ENCODE peak calls at places on chromosomes 6 and 20, in six cellular contexts. One of them, this sample, is unnamed.

GRCh38 chr6:66926060-66926459 is 1219.0 kb upstream of the EYS start:
- ATAC-seq in lung: no peak
- ATAC-seq in upper lobe of left lung: no peak
- ATAC-seq in left lung: no peak
- ATAC-seq in A549: no peak
- ATAC-seq in right cardiac atrium: no peak
- ATAC-seq in this sample: no peak

GRCh38 chr20:36878913-36879312 is 3.0 kb downstream of the TLDC2 start:
- ATAC-seq in lung: no peak
- ATAC-seq in upper lobe of left lung: no peak
- ATAC-seq in left lung: no peak
- ATAC-seq in A549: no peak
- ATAC-seq in right cardiac atrium: no peak
- ATAC-seq in this sample: no peak

GRCh38 chr20:36441027-36441414 is 100.3 kb upstream of the MYL9 start:
- ATAC-seq in lung: no peak
- ATAC-seq in upper lobe of left lung: no peak
- ATAC-seq in left lung: no peak
- ATAC-seq in A549: no peak
- ATAC-seq in right cardiac atrium: no peak
- ATAC-seq in this sample: no peak

GRCh38 chr6:75893776-75894152 is 144.7 kb downstream of the MYO6 start:
- ATAC-seq in lung: no peak
- ATAC-seq in upper lobe of left lung: no peak
- ATAC-seq in left lung: no peak
- ATAC-seq in A549: no peak
- ATAC-seq in right cardiac atrium: no peak
- ATAC-seq in this sample: no peak

GRCh38 chr20:25360631-25361286 is 29.9 kb downstream of the ABHD12 start:
- ATAC-seq in lung: no peak
- ATAC-seq in upper lobe of left lung: peak
- ATAC-seq in left lung: peak
- ATAC-seq in A549: peak
- ATAC-seq in right cardiac atrium: peak
- ATAC-seq in this sample: no peak

GRCh38 chr20:1376453-1377270 is 16.2 kb downstream of the FKBP1A start:
- ATAC-seq in lung: no peak
- ATAC-seq in upper lobe of left lung: no peak
- ATAC-seq in left lung: peak
- ATAC-seq in A549: no peak
- ATAC-seq in right cardiac atrium: peak
- ATAC-seq in this sample: no peak

GRCh38 chr6:131167773-131168172 is 32.5 kb downstream of the AKAP7 start:
- ATAC-seq in lung: no peak
- ATAC-seq in upper lobe of left lung: no peak
- ATAC-seq in left lung: no peak
- ATAC-seq in A549: no peak
- ATAC-seq in right cardiac atrium: no peak
- ATAC-seq in this sample: no peak

GRCh38 chr6:133159269-133159795 is 81.8 kb upstream of the EYA4 start:
- ATAC-seq in lung: no peak
- ATAC-seq in upper lobe of left lung: no peak
- ATAC-seq in left lung: no peak
- ATAC-seq in A549: no peak
- ATAC-seq in right cardiac atrium: no peak
- ATAC-seq in this sample: no peak

GRCh38 chr20:36835025-36835424 is 40.9 kb upstream of the TLDC2 start:
- ATAC-seq in lung: no peak
- ATAC-seq in upper lobe of left lung: no peak
- ATAC-seq in left lung: no peak
- ATAC-seq in A549: no peak
- ATAC-seq in right cardiac atrium: no peak
- ATAC-seq in this sample: no peak

GRCh38 chr6:78597966-78598365 is 269.4 kb upstream of the IRAK1BP1 start:
- ATAC-seq in lung: no peak
- ATAC-seq in upper lobe of left lung: no peak
- ATAC-seq in left lung: no peak
- ATAC-seq in A549: no peak
- ATAC-seq in right cardiac atrium: no peak
- ATAC-seq in this sample: no peak

GRCh38 chr6:122692807-122693580 is 82.8 kb downstream of the PKIB start:
- ATAC-seq in lung: no peak
- ATAC-seq in upper lobe of left lung: no peak
- ATAC-seq in left lung: no peak
- ATAC-seq in A549: no peak
- ATAC-seq in right cardiac atrium: no peak
- ATAC-seq in this sample: no peak

GRCh38 chr6:16257999-16258708 is 19.8 kb downstream of the GMPR start:
- ATAC-seq in lung: no peak
- ATAC-seq in upper lobe of left lung: no peak
- ATAC-seq in left lung: peak
- ATAC-seq in A549: no peak
- ATAC-seq in right cardiac atrium: peak
- ATAC-seq in this sample: peak

GRCh38 chr6:91464718-91465117 is 877.8 kb upstream of the MAP3K7 start:
- ATAC-seq in lung: no peak
- ATAC-seq in upper lobe of left lung: no peak
- ATAC-seq in left lung: no peak
- ATAC-seq in A549: no peak
- ATAC-seq in right cardiac atrium: no peak
- ATAC-seq in this sample: no peak

GRCh38 chr6:21383499-21384085 is 210.0 kb upstream of the SOX4 start:
- ATAC-seq in lung: no peak
- ATAC-seq in upper lobe of left lung: no peak
- ATAC-seq in left lung: no peak
- ATAC-seq in A549: no peak
- ATAC-seq in right cardiac atrium: no peak
- ATAC-seq in this sample: peak

GRCh38 chr6:6678185-6678671 is 89.7 kb downstream of the LY86 start:
- ATAC-seq in lung: no peak
- ATAC-seq in upper lobe of left lung: peak
- ATAC-seq in left lung: peak
- ATAC-seq in A549: peak
- ATAC-seq in right cardiac atrium: peak
- ATAC-seq in this sample: peak

GRCh38 chr20:39986231-39986904 is 702.7 kb downstream of the MAFB start:
- ATAC-seq in lung: peak
- ATAC-seq in upper lobe of left lung: peak
- ATAC-seq in left lung: peak
- ATAC-seq in A549: no peak
- ATAC-seq in right cardiac atrium: peak
- ATAC-seq in this sample: peak

GRCh38 chr6:28558629-28559028 is 32.9 kb downstream of the GPX5 start:
- ATAC-seq in lung: no peak
- ATAC-seq in upper lobe of left lung: no peak
- ATAC-seq in left lung: no peak
- ATAC-seq in A549: no peak
- ATAC-seq in right cardiac atrium: no peak
- ATAC-seq in this sample: no peak

GRCh38 chr6:108793449-108794134 is 54.6 kb upstream of the ARMC2 start:
- ATAC-seq in lung: no peak
- ATAC-seq in upper lobe of left lung: no peak
- ATAC-seq in left lung: no peak
- ATAC-seq in A549: no peak
- ATAC-seq in right cardiac atrium: no peak
- ATAC-seq in this sample: no peak

GRCh38 chr6:1175877-1176276 is 136.0 kb upstream of the FOXQ1 start:
- ATAC-seq in lung: no peak
- ATAC-seq in upper lobe of left lung: no peak
- ATAC-seq in left lung: no peak
- ATAC-seq in A549: no peak
- ATAC-seq in right cardiac atrium: no peak
- ATAC-seq in this sample: no peak
- H3K27ac ChIP-seq in lung: no peak
- H3K27ac ChIP-seq in upper lobe of left lung: no peak
- H3K27ac ChIP-seq in left lung: no peak
- H3K27ac ChIP-seq in A549: no peak
- H3K27ac ChIP-seq in right cardiac atrium: no peak
- H3K27ac ChIP-seq in this sample: no peak

DNA sequence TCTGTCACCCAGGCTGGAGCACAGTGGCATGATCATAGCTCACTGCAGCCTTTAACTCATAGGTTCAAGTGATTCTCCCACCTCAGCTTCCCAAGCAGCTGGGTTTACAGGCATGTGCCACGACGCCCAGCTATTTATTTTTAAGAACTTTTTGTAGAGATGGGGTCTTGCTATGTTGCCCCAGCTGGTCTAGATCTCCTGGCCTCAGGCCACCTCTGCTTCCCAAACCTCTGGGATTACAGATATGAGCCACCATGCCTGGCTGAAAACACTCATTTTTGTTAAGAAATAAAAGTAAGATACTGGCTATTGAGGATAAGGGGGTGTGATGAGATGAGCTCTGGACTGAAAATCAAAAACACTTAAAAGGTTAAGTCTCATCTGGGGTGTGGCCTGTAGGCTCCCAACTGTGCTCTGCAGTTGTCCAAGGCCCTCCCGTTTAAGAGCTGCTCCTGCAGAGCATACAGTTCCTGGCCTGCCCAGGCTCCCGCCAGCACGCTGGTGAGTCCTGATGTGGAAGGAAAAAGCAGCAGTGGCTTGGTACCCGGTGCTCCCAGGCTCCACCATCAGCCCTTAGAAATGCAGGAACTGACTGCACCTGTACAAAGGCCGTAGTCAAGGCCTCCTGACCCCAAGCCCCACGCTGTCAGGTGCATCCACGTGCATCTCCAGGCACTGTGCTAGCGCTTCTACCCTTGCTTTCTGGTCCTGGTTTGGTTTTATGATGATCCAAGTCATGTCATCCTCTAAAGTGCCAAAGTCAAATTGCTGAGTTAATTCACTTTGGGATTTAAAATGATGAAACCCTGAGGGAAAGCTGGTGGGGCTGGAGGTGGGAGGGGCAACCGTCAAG is 111.5 kb downstream of the TMEM242 start:
- ATAC-seq in lung: no peak
- ATAC-seq in upper lobe of left lung: no peak
- ATAC-seq in left lung: no peak
- ATAC-seq in A549: peak
- ATAC-seq in right cardiac atrium: peak
- ATAC-seq in this sample: no peak
- H3K27ac ChIP-seq in lung: no peak
- H3K27ac ChIP-seq in upper lobe of left lung: no peak
- H3K27ac ChIP-seq in left lung: no peak
- H3K27ac ChIP-seq in A549: no peak
- H3K27ac ChIP-seq in right cardiac atrium: no peak
- H3K27ac ChIP-seq in this sample: no peak

GRCh38 chr6:30930506-30930905 is 1.5 kb downstream of the SFTA2 start:
- ATAC-seq in lung: no peak
- ATAC-seq in upper lobe of left lung: no peak
- ATAC-seq in left lung: peak
- ATAC-seq in A549: no peak
- ATAC-seq in right cardiac atrium: no peak
- ATAC-seq in this sample: no peak

GRCh38 chr6:30931272-30931671 is 698 bp downstream of the SFTA2 start:
- ATAC-seq in lung: no peak
- ATAC-seq in upper lobe of left lung: no peak
- ATAC-seq in left lung: no peak
- ATAC-seq in A549: no peak
- ATAC-seq in right cardiac atrium: no peak
- ATAC-seq in this sample: no peak

GRCh38 chr6:30935018-30935417 is 3.0 kb upstream of the SFTA2 start:
- ATAC-seq in lung: peak
- ATAC-seq in upper lobe of left lung: peak
- ATAC-seq in left lung: peak
- ATAC-seq in A549: no peak
- ATAC-seq in right cardiac atrium: no peak
- ATAC-seq in this sample: no peak

GRCh38 chr6:30932665-30933365 is 845 bp upstream of the SFTA2 start:
- ATAC-seq in lung: no peak
- ATAC-seq in upper lobe of left lung: no peak
- ATAC-seq in left lung: no peak
- ATAC-seq in A549: no peak
- ATAC-seq in right cardiac atrium: no peak
- ATAC-seq in this sample: no peak

DNA sequence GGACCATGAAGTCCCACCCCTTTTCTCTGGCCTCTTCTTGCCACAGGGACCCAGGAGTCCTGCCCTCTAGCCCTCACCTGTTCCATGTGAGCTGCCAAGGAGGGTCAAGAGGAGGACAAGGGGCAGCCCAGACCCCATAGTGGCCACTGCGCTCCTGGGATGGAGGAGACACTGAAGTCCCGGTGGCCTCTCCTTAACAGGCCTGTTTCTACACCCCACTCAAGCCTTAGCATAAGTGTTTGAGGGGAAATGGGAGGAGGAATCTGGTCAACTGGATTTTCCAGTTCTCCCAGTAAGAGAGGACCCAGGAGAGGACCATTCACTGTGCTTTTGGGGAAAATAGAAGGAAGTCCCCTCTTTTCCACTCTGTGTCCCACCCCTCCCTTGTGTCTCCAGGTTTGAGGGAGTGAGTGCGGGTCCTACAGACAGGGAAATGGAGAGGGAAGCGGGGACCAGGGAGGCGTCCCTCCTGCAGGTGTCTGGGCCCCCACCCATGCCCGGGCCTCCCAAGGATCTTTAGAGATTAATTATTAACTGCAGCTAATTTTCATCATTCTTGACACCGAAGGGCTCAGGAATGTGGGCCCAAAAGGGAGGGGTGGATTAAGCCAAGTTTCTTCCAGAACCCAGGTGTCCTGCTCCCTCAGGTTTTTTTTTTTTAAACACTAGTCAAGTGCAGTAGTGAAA is at the start of gene SFTA2:
- ATAC-seq in lung: peak
- ATAC-seq in upper lobe of left lung: peak
- ATAC-seq in left lung: peak
- ATAC-seq in A549: no peak
- ATAC-seq in right cardiac atrium: no peak
- ATAC-seq in this sample: no peak
- H3K27ac ChIP-seq in lung: peak
- H3K27ac ChIP-seq in upper lobe of left lung: peak
- H3K27ac ChIP-seq in left lung: peak
- H3K27ac ChIP-seq in A549: peak
- H3K27ac ChIP-seq in right cardiac atrium: no peak
- H3K27ac ChIP-seq in this sample: no peak

GRCh38 chr6:26022166-26022510 is 59.5 kb downstream of the TRIM38 start:
- ATAC-seq in lung: peak
- ATAC-seq in upper lobe of left lung: no peak
- ATAC-seq in left lung: peak
- ATAC-seq in A549: peak
- ATAC-seq in right cardiac atrium: peak
- ATAC-seq in this sample: peak

GRCh38 chr6:26021350-26022165 is 59.0 kb downstream of the TRIM38 start:
- ATAC-seq in lung: peak
- ATAC-seq in upper lobe of left lung: peak
- ATAC-seq in left lung: peak
- ATAC-seq in A549: peak
- ATAC-seq in right cardiac atrium: peak
- ATAC-seq in this sample: peak

GRCh38 chr6:26020983-26021349 is 58.4 kb downstream of the TRIM38 start:
- ATAC-seq in lung: no peak
- ATAC-seq in upper lobe of left lung: peak
- ATAC-seq in left lung: peak
- ATAC-seq in A549: peak
- ATAC-seq in right cardiac atrium: peak
- ATAC-seq in this sample: peak

GRCh38 chr6:26024651-26025046 is 62.0 kb downstream of the TRIM38 start:
- ATAC-seq in lung: no peak
- ATAC-seq in upper lobe of left lung: no peak
- ATAC-seq in left lung: no peak
- ATAC-seq in A549: no peak
- ATAC-seq in right cardiac atrium: no peak
- ATAC-seq in this sample: no peak

GRCh38 chr6:26022737-26023136 is 60.1 kb downstream of the TRIM38 start:
- ATAC-seq in lung: no peak
- ATAC-seq in upper lobe of left lung: no peak
- ATAC-seq in left lung: no peak
- ATAC-seq in A549: no peak
- ATAC-seq in right cardiac atrium: no peak
- ATAC-seq in this sample: no peak
- H3K27ac ChIP-seq in lung: no peak
- H3K27ac ChIP-seq in upper lobe of left lung: no peak
- H3K27ac ChIP-seq in left lung: no peak
- H3K27ac ChIP-seq in A549: peak
- H3K27ac ChIP-seq in right cardiac atrium: no peak
- H3K27ac ChIP-seq in this sample: no peak

This sample was measured in gastroesophageal sphincter.